ENCODE peak calls at places on chromosome 22, in nine cellular contexts. E is brain microvascular endothelial cell; D is body of pancreas; H is mesenchymal stem cell; Z is CD4-positive, alpha-beta memory T cell; I is bronchial epithelial cell; P is Caco-2; M is breast epithelium; N is fibroblast of the aortic adventitia. J is an unnamed sample.

GRCh38 chr22:27113211-27114030 is 456.0 kb downstream of the MIAT start:
- DNase-seq in H (peak), P (peak), I (peak), E (peak), D (peak), N (peak), Z (no peak), M (no peak), J (no peak)

GRCh38 chr22:34798605-34799004 is 267.4 kb upstream of the ISX start:
- DNase-seq in M (no peak), I (no peak), H (no peak), P (no peak), Z (no peak), D (no peak), E (no peak), N (no peak), J (no peak)

GRCh38 chr22:45905924-45906865 is 70.8 kb downstream of the WNT7B start:
- DNase-seq in P (no peak), Z (no peak), E (peak), M (no peak), N (peak), D (peak), I (no peak), H (peak), J (no peak)

GRCh38 chr22:46062971-46063631 is 86.1 kb upstream of the WNT7B start:
- DNase-seq in H (no peak), M (peak), D (peak), E (no peak), N (no peak), I (no peak), Z (no peak), P (peak), J (no peak)

GRCh38 chr22:31083923-31084810 is 3.0 kb downstream of the SMTN start:
- DNase-seq in D (no peak), H (no peak), P (no peak), Z (no peak), M (no peak), I (no peak), N (no peak), E (no peak), J (no peak)

GRCh38 chr22:43880743-43881055 is 11.1 kb downstream of the PNPLA5 start:
- DNase-seq in H (no peak), E (no peak), I (no peak), N (no peak), D (no peak), Z (no peak), M (no peak), P (peak), J (no peak)

GRCh38 chr22:21703684-21704316 is 31.8 kb downstream of the YPEL1 start:
- DNase-seq in N (no peak), D (no peak), M (no peak), Z (no peak), I (no peak), E (no peak), H (no peak), P (no peak), J (no peak)

GRCh38 chr22:24428751-24429410 is 1.5 kb downstream of the ADORA2A start:
- DNase-seq in I (no peak), H (no peak), N (no peak), Z (no peak), D (no peak), E (no peak), P (no peak), M (no peak), J (no peak)

GRCh38 chr22:20976291-20976877 is 5.7 kb upstream of the LZTR1 start:
- DNase-seq in P (no peak), M (no peak), I (no peak), N (no peak), E (no peak), D (no peak), Z (no peak), H (no peak), J (no peak)

GRCh38 chr22:29206372-29207230 is 905 bp downstream of the EMID1 start:
- DNase-seq in N (no peak), P (no peak), I (no peak), Z (no peak), D (no peak), H (no peak), E (no peak), M (no peak), J (no peak)

GRCh38 chr22:42268852-42269406 is 1.5 kb downstream of the TCF20 start:
- DNase-seq in D (no peak), E (no peak), Z (no peak), N (no peak), M (no peak), I (no peak), H (no peak), P (no peak), J (no peak)

GRCh38 chr22:46295277-46295971 is 1.2 kb upstream of the GTSE1 start:
- DNase-seq in M (no peak), Z (no peak), P (no peak), I (no peak), D (no peak), E (no peak), N (no peak), H (no peak), J (no peak)

GRCh38 chr22:24474649-24475048 is 20.5 kb upstream of the UPB1 start:
- DNase-seq in I (no peak), H (peak), E (peak), D (no peak), N (peak), P (no peak), Z (no peak), M (no peak), J (no peak)

GRCh38 chr22:44957267-44957905 is 52.4 kb downstream of the PHF21B start:
- DNase-seq in P (no peak), H (no peak), N (peak), M (no peak), D (no peak), I (no peak), Z (no peak), E (no peak), J (no peak)

GRCh38 chr22:33038131-33038772 is 19.9 kb downstream of the SYN3 start:
- DNase-seq in M (no peak), D (no peak), Z (no peak), E (peak), N (no peak), H (no peak), I (no peak), P (no peak), J (no peak)

GRCh38 chr22:27851974-27852713 is 50.6 kb upstream of the MN1 start:
- DNase-seq in D (no peak), I (peak), P (no peak), E (no peak), M (no peak), H (peak), N (no peak), Z (no peak), J (no peak)

GRCh38 chr22:29992341-29993275 is 87.7 kb upstream of the HORMAD2 start:
- DNase-seq in P (peak), D (no peak), E (peak), H (no peak), I (peak), M (no peak), N (no peak), Z (no peak), J (no peak)

GRCh38 chr22:42385691-42386090 is 46.5 kb downstream of the NFAM1 start:
- DNase-seq in I (no peak), E (no peak), P (no peak), Z (no peak), N (no peak), H (no peak), D (no peak), M (no peak), J (no peak)

GRCh38 chr22:21450320-21450831 is 16.8 kb upstream of the TMEM191C start:
- DNase-seq in I (no peak), Z (no peak), M (peak), D (no peak), N (no peak), P (no peak), E (no peak), H (no peak), J (no peak)

GRCh38 chr22:44351685-44352377 is 39.1 kb upstream of the SHISAL1 start:
- DNase-seq in M (no peak), E (peak), I (peak), H (peak), Z (no peak), D (no peak), N (peak), P (peak), J (no peak)

GRCh38 chr22:43743131-43743530 is 69.0 kb downstream of the EFCAB6 start:
- DNase-seq in H (no peak), M (no peak), D (no peak), I (no peak), N (no peak), Z (no peak), E (no peak), P (no peak), J (no peak)

GRCh38 chr22:44042822-44043221 is 18.7 kb downstream of the PARVB start:
- DNase-seq in D (no peak), P (no peak), N (peak), Z (no peak), I (no peak), M (no peak), H (no peak), E (no peak), J (no peak)

DNA sequence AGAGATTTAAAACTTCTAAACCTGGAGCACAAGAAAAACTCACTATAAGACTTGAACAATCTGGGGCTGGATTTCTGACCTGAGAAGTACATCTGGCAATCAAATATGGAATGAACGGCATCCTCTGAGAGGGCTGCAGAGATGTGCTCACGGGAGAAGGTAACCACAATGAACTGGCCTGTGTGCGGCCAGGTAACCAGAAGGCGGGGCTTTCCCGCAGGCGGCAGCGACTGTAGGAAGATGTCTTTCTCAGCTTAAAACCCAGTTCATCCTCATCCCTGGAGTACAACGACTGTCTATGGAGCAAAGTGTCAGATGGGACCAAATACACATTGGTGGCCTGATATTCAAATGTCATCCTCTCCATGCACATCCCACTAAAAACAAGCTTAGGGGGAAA is 24.5 kb downstream of the MICAL3 start:
- DNase-seq in N (no peak), H (no peak), P (no peak), M (peak), Z (no peak), E (no peak), I (no peak), D (peak), J (no peak)
- H3K4me3 ChIP-seq in N (peak), H (peak), P (peak), M (peak), Z (no peak), E (no peak), I (no peak), D (no peak), J (no peak)

DNA sequence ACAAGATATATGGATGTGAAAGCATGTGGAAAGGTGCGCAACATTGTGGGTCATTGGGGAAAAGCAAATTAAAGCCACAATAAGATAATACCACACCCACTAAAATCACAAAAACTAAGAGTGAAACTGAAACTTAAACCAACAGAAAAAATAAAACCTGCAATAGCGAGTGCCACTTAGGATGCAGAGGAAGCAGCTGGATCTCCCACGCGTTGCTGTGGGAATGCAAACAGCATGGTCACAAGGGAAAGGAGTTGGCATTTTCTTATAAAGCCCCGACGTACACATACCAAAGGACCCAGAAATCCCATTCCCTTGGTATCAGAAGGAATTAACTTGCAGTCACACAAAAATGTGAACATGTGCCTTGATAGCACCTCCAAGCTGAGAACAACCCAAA is 712.0 kb downstream of the TBC1D22A start:
- DNase-seq in Z (no peak), E (no peak), M (no peak), D (no peak), P (no peak), H (no peak), I (no peak), N (no peak), J (no peak)
- H3K4me3 ChIP-seq in Z (no peak), E (no peak), M (no peak), D (no peak), P (no peak), H (no peak), I (no peak), N (no peak), J (no peak)

GRCh38 chr22:37467556-37467955 is 18.6 kb downstream of the MFNG start:
- DNase-seq in I (no peak), N (no peak), Z (no peak), E (no peak), M (no peak), H (no peak), D (no peak), P (no peak), J (no peak)

GRCh38 chr22:37469416-37470086 is 16.6 kb downstream of the MFNG start:
- DNase-seq in E (no peak), N (no peak), H (no peak), M (no peak), D (no peak), P (no peak), I (no peak), Z (no peak), J (no peak)

GRCh38 chr22:37471721-37472417 is 14.3 kb downstream of the MFNG start:
- DNase-seq in M (no peak), Z (no peak), P (no peak), D (no peak), E (no peak), H (no peak), I (no peak), N (no peak), J (no peak)

GRCh38 chr22:37472418-37473006 is 13.7 kb downstream of the MFNG start:
- DNase-seq in Z (peak), E (no peak), M (no peak), P (peak), I (peak), H (peak), D (peak), N (no peak), J (no peak)

DNA sequence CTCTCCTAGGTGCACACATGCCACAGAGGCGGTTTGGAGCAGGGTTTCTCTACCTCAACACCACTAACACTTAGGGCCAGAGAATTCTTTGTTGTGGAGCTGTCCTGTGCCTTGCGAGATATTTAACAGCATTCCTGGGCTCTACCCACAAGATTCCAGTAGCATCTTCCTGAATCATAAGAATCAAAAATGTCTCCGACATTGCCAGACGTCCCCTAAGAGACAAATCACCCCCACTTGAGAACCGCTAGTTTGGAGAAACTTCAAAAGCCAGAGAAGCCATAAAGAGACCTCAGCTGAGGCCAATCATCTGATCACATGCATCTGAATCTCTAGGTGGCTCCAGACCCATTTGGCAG is 16.1 kb downstream of the MFNG start:
- DNase-seq in D (no peak), Z (no peak), H (no peak), N (no peak), I (no peak), E (no peak), P (no peak), M (no peak), J (no peak)
- H3K4me3 ChIP-seq in D (no peak), Z (no peak), H (no peak), N (no peak), I (no peak), E (no peak), P (no peak), M (no peak), J (no peak)

GRCh38 chr22:39524753-39525657 is 4.6 kb downstream of the ATF4 start:
- DNase-seq in Z (no peak), N (no peak), H (peak), D (no peak), I (no peak), M (no peak), P (no peak), E (no peak), J (no peak)
- H3K4me3 ChIP-seq in Z (no peak), N (no peak), H (no peak), D (no peak), I (no peak), M (peak), P (no peak), E (no peak), J (no peak)

GRCh38 chr22:10961043-10961860 is 4566.7 kb upstream of the OR11H1 start:
- DNase-seq in M (no peak), P (no peak), D (no peak), E (no peak), H (no peak), N (no peak), Z (no peak), I (no peak), J (no peak)
- H3K4me3 ChIP-seq in M (no peak), P (no peak), D (no peak), E (no peak), H (peak), N (no peak), Z (no peak), I (no peak), J (no peak)

DNA sequence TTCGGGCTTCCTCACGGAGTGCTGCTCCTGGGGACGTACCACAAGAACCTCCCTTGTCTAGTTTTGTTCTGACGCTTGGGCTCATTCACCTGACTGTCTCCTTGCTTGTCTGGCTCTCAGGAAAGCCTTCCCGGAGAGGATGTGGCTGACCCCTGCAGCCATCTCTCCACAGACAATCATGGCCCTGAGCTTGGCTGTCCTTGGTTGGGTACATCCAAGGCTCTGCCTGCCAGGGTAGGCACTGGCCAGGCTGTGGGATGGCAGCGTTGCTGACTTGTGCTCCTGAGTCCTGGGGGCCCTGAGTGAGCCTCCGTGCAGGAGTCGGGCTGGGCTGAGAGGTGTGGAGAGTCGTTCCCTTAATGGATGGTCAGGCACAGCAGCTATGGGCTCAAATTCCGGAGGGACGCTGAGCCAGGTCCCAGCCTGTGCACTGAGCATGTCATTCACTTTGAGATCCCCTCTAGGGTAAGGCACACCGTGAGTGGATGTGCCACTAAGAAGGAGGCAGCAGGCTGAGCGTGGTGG is 32.8 kb downstream of the BCR start:
- DNase-seq in M (no peak), E (no peak), H (no peak), Z (no peak), P (no peak), D (no peak), N (no peak), I (no peak), J (no peak)
- H3K4me3 ChIP-seq in M (no peak), E (no peak), H (no peak), Z (no peak), P (no peak), D (no peak), N (no peak), I (no peak), J (no peak)